ENCODE peak calls at places on chromosomes 6 and 20, in nine cellular contexts. One of them, this sample, is unnamed.
A peak's percentile ranks its signal among the peaks of the same experiment; 100 is the strongest.

GRCh38 chr6:144330588-144330987 is 45.5 kb downstream of the UTRN start:
- DNase-seq in heart left ventricle: no peak
- DNase-seq in HEK293T: no peak
- DNase-seq in cardiac fibroblast: no peak
- DNase-seq in progenitor cell of endocrine pancreas: peak; percentile 71
- DNase-seq in A172: no peak
- DNase-seq in GM03348: no peak
- DNase-seq in CD4-positive, alpha-beta T cell: no peak
- DNase-seq in T-helper 2 cell: no peak
- DNase-seq in this sample: no peak

GRCh38 chr6:127462391-127462790 is 3.2 kb upstream of the KIAA0408 start:
- DNase-seq in HEK293T: peak; percentile 13
- DNase-seq in cardiac fibroblast: no peak
- DNase-seq in CD4-positive, alpha-beta T cell: no peak
- DNase-seq in A172: no peak
- DNase-seq in GM03348: no peak
- DNase-seq in heart left ventricle: no peak
- DNase-seq in T-helper 2 cell: no peak
- DNase-seq in progenitor cell of endocrine pancreas: no peak
- DNase-seq in this sample: no peak

GRCh38 chr20:7790189-7790588 is 150.1 kb downstream of the HAO1 start:
- DNase-seq in cardiac fibroblast: peak; percentile 46
- DNase-seq in A172: no peak
- DNase-seq in HEK293T: no peak
- DNase-seq in GM03348: peak; percentile 43
- DNase-seq in heart left ventricle: no peak
- DNase-seq in CD4-positive, alpha-beta T cell: no peak
- DNase-seq in progenitor cell of endocrine pancreas: no peak
- DNase-seq in T-helper 2 cell: no peak
- DNase-seq in this sample: no peak

GRCh38 chr6:158767714-158768113 is 51.5 kb downstream of the EZR start:
- DNase-seq in CD4-positive, alpha-beta T cell: no peak
- DNase-seq in heart left ventricle: no peak
- DNase-seq in HEK293T: no peak
- DNase-seq in progenitor cell of endocrine pancreas: no peak
- DNase-seq in GM03348: no peak
- DNase-seq in cardiac fibroblast: no peak
- DNase-seq in A172: no peak
- DNase-seq in T-helper 2 cell: no peak
- DNase-seq in this sample: no peak

GRCh38 chr20:57061058-57061900 is 205.2 kb downstream of the BMP7 start:
- DNase-seq in progenitor cell of endocrine pancreas: no peak
- DNase-seq in cardiac fibroblast: no peak
- DNase-seq in T-helper 2 cell: no peak
- DNase-seq in CD4-positive, alpha-beta T cell: no peak
- DNase-seq in heart left ventricle: no peak
- DNase-seq in GM03348: no peak
- DNase-seq in HEK293T: peak; percentile 72
- DNase-seq in A172: peak; percentile 47
- DNase-seq in this sample: peak; percentile 94

GRCh38 chr6:165664553-165665383 is 1.7 kb upstream of the PDE10A start:
- DNase-seq in heart left ventricle: no peak
- DNase-seq in T-helper 2 cell: no peak
- DNase-seq in A172: no peak
- DNase-seq in CD4-positive, alpha-beta T cell: no peak
- DNase-seq in GM03348: peak; percentile 13
- DNase-seq in cardiac fibroblast: peak; percentile 38
- DNase-seq in progenitor cell of endocrine pancreas: no peak
- DNase-seq in HEK293T: no peak
- DNase-seq in this sample: no peak

GRCh38 chr6:149696904-149697303 is 21.0 kb downstream of the LATS1 start:
- DNase-seq in T-helper 2 cell: no peak
- DNase-seq in CD4-positive, alpha-beta T cell: no peak
- DNase-seq in A172: peak; percentile 12
- DNase-seq in progenitor cell of endocrine pancreas: no peak
- DNase-seq in cardiac fibroblast: peak; percentile 65
- DNase-seq in heart left ventricle: no peak
- DNase-seq in HEK293T: no peak
- DNase-seq in GM03348: peak; percentile 40
- DNase-seq in this sample: peak; percentile 27

GRCh38 chr6:132669690-132670291 is 10.8 kb upstream of the TAAR1 start:
- DNase-seq in T-helper 2 cell: peak; percentile 3
- DNase-seq in A172: peak; percentile 16
- DNase-seq in GM03348: peak; percentile 61
- DNase-seq in cardiac fibroblast: peak; percentile 67
- DNase-seq in CD4-positive, alpha-beta T cell: no peak
- DNase-seq in HEK293T: peak; percentile 50
- DNase-seq in progenitor cell of endocrine pancreas: no peak
- DNase-seq in heart left ventricle: no peak
- DNase-seq in this sample: peak; percentile 46

GRCh38 chr6:45073771-45074170 is 254.4 kb upstream of the RUNX2 start:
- DNase-seq in HEK293T: no peak
- DNase-seq in cardiac fibroblast: peak; percentile 66
- DNase-seq in GM03348: no peak
- DNase-seq in T-helper 2 cell: no peak
- DNase-seq in CD4-positive, alpha-beta T cell: no peak
- DNase-seq in heart left ventricle: no peak
- DNase-seq in progenitor cell of endocrine pancreas: no peak
- DNase-seq in A172: no peak
- DNase-seq in this sample: no peak

GRCh38 chr6:63418741-63419140 is 99.0 kb upstream of the LGSN start:
- DNase-seq in CD4-positive, alpha-beta T cell: no peak
- DNase-seq in GM03348: no peak
- DNase-seq in cardiac fibroblast: no peak
- DNase-seq in T-helper 2 cell: no peak
- DNase-seq in progenitor cell of endocrine pancreas: no peak
- DNase-seq in HEK293T: no peak
- DNase-seq in heart left ventricle: no peak
- DNase-seq in A172: no peak
- DNase-seq in this sample: no peak

GRCh38 chr6:165587206-165587605 is 75.8 kb downstream of the PDE10A start:
- DNase-seq in HEK293T: no peak
- DNase-seq in GM03348: no peak
- DNase-seq in A172: no peak
- DNase-seq in T-helper 2 cell: no peak
- DNase-seq in heart left ventricle: no peak
- DNase-seq in CD4-positive, alpha-beta T cell: no peak
- DNase-seq in cardiac fibroblast: no peak
- DNase-seq in progenitor cell of endocrine pancreas: no peak
- DNase-seq in this sample: no peak

GRCh38 chr20:32554965-32555289 is 30.2 kb downstream of the NOL4L start:
- DNase-seq in heart left ventricle: no peak
- DNase-seq in GM03348: no peak
- DNase-seq in progenitor cell of endocrine pancreas: no peak
- DNase-seq in CD4-positive, alpha-beta T cell: no peak
- DNase-seq in HEK293T: no peak
- DNase-seq in A172: no peak
- DNase-seq in T-helper 2 cell: no peak
- DNase-seq in cardiac fibroblast: no peak
- DNase-seq in this sample: no peak

GRCh38 chr6:37794825-37795224 is 24.7 kb upstream of the ZFAND3 start:
- DNase-seq in A172: no peak
- DNase-seq in progenitor cell of endocrine pancreas: no peak
- DNase-seq in GM03348: peak; percentile 49
- DNase-seq in cardiac fibroblast: peak; percentile 47
- DNase-seq in T-helper 2 cell: no peak
- DNase-seq in heart left ventricle: no peak
- DNase-seq in HEK293T: no peak
- DNase-seq in CD4-positive, alpha-beta T cell: no peak
- DNase-seq in this sample: no peak

GRCh38 chr6:133923938-133924593 is 29.0 kb upstream of the TBPL1 start:
- DNase-seq in cardiac fibroblast: peak; percentile 89
- DNase-seq in heart left ventricle: peak; percentile 53
- DNase-seq in T-helper 2 cell: peak; percentile 37
- DNase-seq in HEK293T: peak; percentile 70
- DNase-seq in A172: peak; percentile 71
- DNase-seq in GM03348: peak; percentile 74
- DNase-seq in CD4-positive, alpha-beta T cell: no peak
- DNase-seq in progenitor cell of endocrine pancreas: peak; percentile 28
- DNase-seq in this sample: peak; percentile 68

GRCh38 chr20:16955971-16956370 is 207.8 kb downstream of the OTOR start:
- DNase-seq in HEK293T: no peak
- DNase-seq in heart left ventricle: no peak
- DNase-seq in cardiac fibroblast: no peak
- DNase-seq in CD4-positive, alpha-beta T cell: no peak
- DNase-seq in progenitor cell of endocrine pancreas: no peak
- DNase-seq in T-helper 2 cell: no peak
- DNase-seq in A172: no peak
- DNase-seq in GM03348: no peak
- DNase-seq in this sample: no peak

GRCh38 chr20:44730441-44730840 is 15.2 kb upstream of the KCNK15 start:
- DNase-seq in T-helper 2 cell: no peak
- DNase-seq in GM03348: peak; percentile 57
- DNase-seq in heart left ventricle: no peak
- DNase-seq in A172: peak; percentile 91
- DNase-seq in cardiac fibroblast: peak; percentile 94
- DNase-seq in CD4-positive, alpha-beta T cell: no peak
- DNase-seq in HEK293T: no peak
- DNase-seq in progenitor cell of endocrine pancreas: no peak
- DNase-seq in this sample: peak; percentile 75

GRCh38 chr6:113405326-113406050 is 451.7 kb upstream of the MARCKS start:
- DNase-seq in progenitor cell of endocrine pancreas: no peak
- DNase-seq in GM03348: peak; percentile 11
- DNase-seq in CD4-positive, alpha-beta T cell: no peak
- DNase-seq in HEK293T: no peak
- DNase-seq in A172: no peak
- DNase-seq in heart left ventricle: no peak
- DNase-seq in T-helper 2 cell: no peak
- DNase-seq in cardiac fibroblast: no peak
- DNase-seq in this sample: no peak

This sample was measured in HTR-8/SVneo.